ENCODE peak calls at places on chromosomes 5 and 9, in five cellular contexts. T is activated CD8-positive, alpha-beta memory T cell treated with anti-CD3 and anti-CD28 coated beads for 48 hours; R is left ventricle myocardium inferior; C is left ventricle myocardium superior; P is HFF-Myc. K is an unnamed sample.

GRCh38 chr5:66840527-66841013 is 244.4 kb downstream of the MAST4 start:
- DNase-seq in T (no peak), R (no peak), C (no peak), P (no peak), K (no peak)

GRCh38 chr5:111232311-111233049 is 8.3 kb downstream of the CAMK4 start:
- DNase-seq in T (no peak), R (no peak), C (no peak), P (no peak), K (no peak)

GRCh38 chr9:70962761-70963445 is 158.5 kb downstream of the TRPM3 start:
- DNase-seq in T (no peak), R (no peak), C (no peak), P (no peak), K (no peak)

GRCh38 chr9:134983094-134983493 is 65.4 kb upstream of the FCN1 start:
- DNase-seq in T (no peak), R (peak), C (peak), P (no peak), K (no peak)

GRCh38 chr5:153498516-153498915 is 8.0 kb downstream of the GRIA1 start:
- DNase-seq in T (no peak), R (no peak), C (no peak), P (no peak), K (no peak)

GRCh38 chr5:179211631-179212030 is 133.6 kb downstream of the ADAMTS2 start:
- DNase-seq in T (no peak), R (no peak), C (no peak), P (no peak), K (no peak)

GRCh38 chr5:172403191-172403794 is 51.0 kb downstream of the SH3PXD2B start:
- DNase-seq in T (no peak), R (peak), C (peak), P (no peak), K (no peak)

GRCh38 chr9:118578467-118578866 is 790.8 kb downstream of the BRINP1 start:
- DNase-seq in T (no peak), R (no peak), C (no peak), P (no peak), K (peak)

GRCh38 chr9:80615964-80616363 is 1044.2 kb downstream of the TLE4 start:
- DNase-seq in T (no peak), R (no peak), C (no peak), P (no peak), K (no peak)

GRCh38 chr9:135533674-135534073 is 12.3 kb upstream of the OBP2A start:
- DNase-seq in T (no peak), R (no peak), C (no peak), P (no peak), K (no peak)

GRCh38 chr5:154370730-154371334 is 75.0 kb upstream of the SAP30L start:
- DNase-seq in T (no peak), R (peak), C (peak), P (no peak), K (no peak)

GRCh38 chr9:108444400-108445358 is 411.1 kb downstream of the ACTL7B start:
- DNase-seq in T (no peak), R (no peak), C (no peak), P (peak), K (peak)

GRCh38 chr5:141928051-141928450 is 4.4 kb downstream of the DELE1 start:
- DNase-seq in T (no peak), R (no peak), C (no peak), P (no peak), K (no peak)

GRCh38 chr9:124345751-124346281 is 69.4 kb downstream of the PSMB7 start:
- DNase-seq in T (no peak), R (peak), C (peak), P (no peak), K (no peak)

GRCh38 chr9:114114364-114114763 is 15.3 kb upstream of the KIF12 start:
- DNase-seq in T (no peak), R (no peak), C (no peak), P (no peak), K (no peak)

GRCh38 chr9:89766981-89767380 is 162.2 kb downstream of the GADD45G start:
- DNase-seq in T (no peak), R (no peak), C (no peak), P (no peak), K (no peak)

GRCh38 chr9:137304383-137305059 is 2.5 kb upstream of the NRARP start:
- DNase-seq in T (no peak), R (peak), C (no peak), P (no peak), K (no peak)

GRCh38 chr9:489198-490197 is 274.8 kb downstream of the DOCK8 start:
- DNase-seq in T (no peak), R (no peak), C (no peak), P (no peak), K (no peak)

GRCh38 chr5:87770601-87771121 is 357.9 kb upstream of the CCNH start:
- DNase-seq in T (no peak), R (no peak), C (no peak), P (no peak), K (no peak)

GRCh38 chr5:94199566-94199965 is 418.8 kb downstream of the KIAA0825 start:
- DNase-seq in T (no peak), R (no peak), C (no peak), P (no peak), K (no peak)